ENCODE peak calls at places on chromosomes 7 and 10, in ten cellular contexts. E is right cardiac atrium; I is neural progenitor cell; Q is astrocyte; Y is neuronal stem cell; S is CD8-positive, alpha-beta T cell; B is CD8-positive, alpha-beta memory T cell; G is ascending aorta; W is GM23338; D is OCI-LY7. T is an unnamed sample.
A peak's percentile ranks its signal among the peaks of the same experiment; 100 is the strongest.

GRCh38 chr10:513393-513792 is 176.1 kb downstream of the DIP2C start:
- DNase-seq in S (no peak), E (no peak), Y (no peak), D (peak; percentile 65), G (no peak), Q (no peak), I (no peak), W (no peak), B (no peak), T (no peak)

GRCh38 chr7:108310351-108310750 is 145.9 kb downstream of the NRCAM start:
- DNase-seq in D (no peak), Y (no peak), I (no peak), B (no peak), S (no peak), Q (peak; percentile 64), E (no peak), W (no peak), G (no peak), T (no peak)

GRCh38 chr10:99777918-99778716 is 4.3 kb upstream of the ABCC2 start:
- DNase-seq in G (no peak), S (no peak), B (no peak), D (peak; percentile 74), Y (no peak), W (peak; percentile 38), Q (no peak), I (peak; percentile 36), E (no peak), T (no peak)

GRCh38 chr7:112182749-112183148 is 23.4 kb downstream of the DOCK4 start:
- DNase-seq in W (no peak), B (no peak), D (no peak), G (no peak), Y (no peak), S (no peak), I (no peak), E (peak; percentile 46), Q (no peak), T (no peak)

GRCh38 chr7:44990520-44991023 is 9.4 kb upstream of the CCM2 start:
- DNase-seq in I (no peak), D (no peak), B (no peak), E (no peak), W (no peak), G (no peak), Q (peak; percentile 91), Y (no peak), S (no peak), T (no peak)

GRCh38 chr7:122438492-122438891 is 133.9 kb upstream of the FEZF1 start:
- DNase-seq in G (no peak), D (no peak), B (no peak), Y (peak; percentile 32), E (no peak), Q (no peak), W (peak; percentile 29), S (no peak), I (peak; percentile 54), T (no peak)

GRCh38 chr7:101235050-101235449 is 2.6 kb downstream of the CLDN15 start:
- DNase-seq in G (no peak), B (no peak), D (no peak), Q (no peak), E (no peak), Y (no peak), W (peak; percentile 66), I (peak; percentile 32), S (no peak), T (no peak)

GRCh38 chr10:35336084-35336831 is at the start of gene CCNY:
- DNase-seq in I (peak; percentile 87), Q (peak; percentile 29), S (peak; percentile 78), B (peak; percentile 69), G (no peak), D (peak; percentile 75), W (peak; percentile 75), E (peak; percentile 81), Y (peak; percentile 62), T (peak; percentile 74)

GRCh38 chr10:62374862-62375710 is 917 bp downstream of the ZNF365 start:
- DNase-seq in E (no peak), I (no peak), B (no peak), Q (no peak), W (peak; percentile 8), Y (no peak), D (no peak), S (no peak), G (no peak), T (peak; percentile 17)

GRCh38 chr7:139673230-139673629 is 104.6 kb downstream of the HIPK2 start:
- DNase-seq in E (no peak), Y (no peak), S (no peak), Q (no peak), W (peak; percentile 79), D (no peak), I (no peak), B (no peak), G (no peak), T (no peak)

GRCh38 chr7:51160411-51160810 is 156.2 kb downstream of the COBL start:
- DNase-seq in Q (no peak), E (no peak), S (no peak), G (no peak), Y (no peak), B (no peak), I (no peak), D (no peak), W (no peak), T (no peak)

GRCh38 chr10:13705526-13706169 is 118.9 kb downstream of the PRPF18 start:
- DNase-seq in B (no peak), G (no peak), W (no peak), D (no peak), S (no peak), I (no peak), E (no peak), Q (no peak), Y (no peak), T (no peak)

GRCh38 chr10:5040010-5040635 is 36.5 kb upstream of the AKR1C2 start:
- DNase-seq in W (no peak), I (no peak), Y (no peak), D (no peak), G (no peak), E (no peak), S (no peak), Q (no peak), B (no peak), T (no peak)

DNA sequence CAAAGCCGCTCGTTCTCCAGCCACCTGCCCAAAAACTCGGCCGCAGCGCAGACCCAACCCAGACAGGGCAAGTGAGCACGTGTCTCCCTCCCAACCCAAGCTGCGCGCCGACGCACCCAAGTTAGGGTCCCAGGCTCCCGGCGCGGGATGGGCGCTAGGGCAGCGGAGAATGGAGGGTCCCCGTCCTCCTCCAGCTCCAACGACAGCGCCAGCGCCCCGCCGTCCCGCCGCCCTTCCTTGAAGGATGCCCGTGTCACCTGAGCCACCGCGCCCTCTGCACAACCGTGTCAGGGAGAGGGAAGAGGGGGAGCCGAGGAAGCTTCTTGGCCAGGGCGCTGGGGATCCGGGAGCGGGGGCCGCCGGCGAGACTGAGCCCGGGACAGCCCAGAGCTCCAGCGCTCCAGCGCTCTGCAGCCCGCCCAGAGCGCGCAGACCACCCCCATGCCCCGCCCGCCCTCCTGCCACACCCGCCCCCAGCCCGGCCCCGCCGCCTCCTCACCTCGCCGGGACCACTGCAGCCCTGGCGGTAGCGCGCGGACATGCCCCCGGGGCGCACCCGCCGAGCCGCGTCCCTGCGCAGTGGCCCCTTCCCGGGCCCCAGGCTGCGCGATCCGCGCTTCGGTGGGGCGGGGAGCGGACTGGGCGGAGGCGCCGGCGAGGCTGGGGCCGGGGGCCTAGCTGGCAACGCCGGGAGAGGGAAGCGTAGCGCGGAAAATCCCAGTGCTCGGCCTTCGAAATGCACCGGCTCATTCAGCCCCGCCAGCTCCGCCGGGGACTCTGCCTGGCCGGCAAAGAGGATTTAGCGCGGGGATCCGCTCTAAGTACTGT is at the start of gene SLC16A12:
- DNase-seq in B (no peak), Q (no peak), S (no peak), I (peak; percentile 87), Y (peak; percentile 59), E (peak; percentile 25), G (no peak), D (no peak), W (peak; percentile 78), T (no peak)
- H3K4me3 ChIP-seq in B (no peak within 1 kb of the TSS), Q (peak within 1 kb of the TSS; percentile 57), S (no peak within 1 kb of the TSS), I (peak within 1 kb of the TSS; percentile 61), Y (peak within 1 kb of the TSS; percentile 77), E (peak within 1 kb of the TSS; percentile 72), G (peak within 1 kb of the TSS; percentile 46), D (no peak within 1 kb of the TSS), W (peak within 1 kb of the TSS; percentile 67), T (no peak within 1 kb of the TSS)

GRCh38 chr10:69472544-69472943 is 21.3 kb downstream of the TSPAN15 start:
- DNase-seq in Q (no peak), E (no peak), I (no peak), W (no peak), G (no peak), S (no peak), Y (no peak), B (no peak), D (no peak), T (no peak)
- H3K27ac ChIP-seq in Q (no peak overlapping the region), E (peak overlapping the region; percentile 25), I (no peak overlapping the region), W (no peak overlapping the region), G (no peak overlapping the region), S (no peak overlapping the region), Y (no peak overlapping the region), B (no peak overlapping the region), D (no peak overlapping the region), T (no peak overlapping the region)

GRCh38 chr10:119456435-119456810 is 86.1 kb downstream of the RGS10 start:
- DNase-seq in S (no peak), W (no peak), E (no peak), Q (no peak), Y (no peak), B (no peak), G (no peak), I (no peak), D (no peak), T (no peak)
- H3K4me1 ChIP-seq in S (no peaks in the 10 kb centered on the region), W (no peaks in the 10 kb centered on the region), E (no peaks in the 10 kb centered on the region), Q (no peaks in the 10 kb centered on the region), Y (peaks cover 6% of the 10 kb centered on the region), B (no peaks in the 10 kb centered on the region), G (no peaks in the 10 kb centered on the region), I (no peaks in the 10 kb centered on the region), D (peaks cover 7% of the 10 kb centered on the region), T (no peaks in the 10 kb centered on the region)

DNA sequence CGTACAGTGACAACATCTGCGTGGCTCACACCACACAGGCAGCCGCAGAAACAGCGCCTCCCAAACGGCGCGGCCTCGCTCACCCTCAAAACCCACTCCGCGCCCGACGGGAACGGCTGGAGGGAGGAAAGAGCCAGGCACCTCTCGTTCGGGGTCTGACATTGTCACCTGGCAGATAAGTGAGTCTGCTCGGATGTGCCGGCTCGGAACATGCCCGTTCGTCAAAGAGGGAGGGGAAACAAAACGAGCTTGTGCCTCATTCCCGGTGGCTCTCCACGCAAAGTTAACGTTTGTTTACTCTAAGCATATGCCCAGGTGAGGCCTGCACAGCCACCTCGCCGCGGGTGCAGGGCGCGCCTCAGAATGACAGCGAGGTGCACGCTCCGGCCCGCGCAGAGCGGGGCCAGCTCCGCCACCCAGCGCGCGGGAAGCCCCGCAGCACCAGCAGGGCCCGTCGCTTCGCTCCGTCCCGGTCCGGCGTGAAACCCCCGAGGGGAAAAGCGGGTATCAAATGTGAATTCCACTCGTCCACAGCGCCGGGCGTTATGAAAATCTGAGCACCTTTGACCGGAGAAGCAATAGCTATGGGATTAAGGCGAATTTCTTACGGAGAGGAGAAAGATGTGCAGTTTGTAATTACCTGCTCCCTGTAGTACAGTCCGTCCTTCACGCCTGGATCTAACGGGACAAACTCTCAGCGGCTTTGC is 13.1 kb downstream of the CNPY1 start:
- DNase-seq in Y (peak; percentile 18), D (no peak), B (no peak), I (peak; percentile 54), S (no peak), G (no peak), W (peak; percentile 38), E (no peak), Q (no peak), T (no peak)
- H3K4me3 ChIP-seq in Y (peak overlapping the region; percentile 69), D (no peak overlapping the region), B (peak overlapping the region; percentile 32), I (peak overlapping the region; percentile 47), S (peak overlapping the region; percentile 22), G (no peak overlapping the region), W (peak overlapping the region; percentile 60), E (peak overlapping the region; percentile 37), Q (peak overlapping the region; percentile 10), T (no peak overlapping the region)

GRCh38 chr7:130939285-130940095 is 205.5 kb upstream of the KLF14 start:
- DNase-seq in Y (no peak), I (peak; percentile 53), D (no peak), E (no peak), Q (no peak), S (no peak), G (no peak), B (no peak), W (no peak), T (no peak)
- H3K27ac ChIP-seq in Y (peak overlapping the region; percentile 38), I (no peak overlapping the region), D (no peak overlapping the region), E (no peak overlapping the region), Q (peak overlapping the region; percentile 97), S (no peak overlapping the region), G (peak overlapping the region; percentile 24), B (peak overlapping the region; percentile 22), W (no peak overlapping the region), T (peak overlapping the region; percentile 77)

T was measured in CD4-positive, alpha-beta memory T cell.